ENCODE peak calls at places on chromosomes 6 and 20, in six cellular contexts. S, H, W, L, C and J are unnamed samples.

GRCh38 chr6:132395015-132395597 is 6.2 kb downstream of the MOXD1 start:
- DNase-seq in S (no peak), H (no peak), W (no peak), L (no peak), C (no peak), J (no peak)

GRCh38 chr6:167330745-167331144 is 5.9 kb downstream of the TTLL2 start:
- DNase-seq in S (no peak), H (no peak), W (no peak), L (no peak), C (no peak), J (no peak)

GRCh38 chr20:13546497-13547131 is 92.1 kb downstream of the TASP1 start:
- DNase-seq in S (peak; percentile 52), H (peak; percentile 81), W (no peak), L (peak; percentile 44), C (peak; percentile 47), J (no peak)

GRCh38 chr6:145544031-145544430 is 191.3 kb downstream of the EPM2A start:
- DNase-seq in S (no peak), H (peak; percentile 76), W (peak; percentile 83), L (peak; percentile 18), C (no peak), J (no peak)

GRCh38 chr20:23125625-23126191 is 39.6 kb upstream of the CD93 start:
- DNase-seq in S (no peak), H (no peak), W (peak; percentile 33), L (no peak), C (no peak), J (peak; percentile 96)

GRCh38 chr20:50034567-50035170 is 51.9 kb downstream of the SNAI1 start:
- DNase-seq in S (no peak), H (peak; percentile 91), W (no peak), L (peak; percentile 96), C (no peak), J (no peak)

GRCh38 chr6:33375143-33375649 is 16.4 kb upstream of the KIFC1 start:
- DNase-seq in S (no peak), H (peak; percentile 61), W (peak; percentile 73), L (no peak), C (no peak), J (no peak)

GRCh38 chr20:47985092-47985850 is 200.0 kb upstream of the SULF2 start:
- DNase-seq in S (no peak), H (peak; percentile 72), W (peak; percentile 79), L (no peak), C (no peak), J (no peak)

GRCh38 chr20:56439784-56440291 is 27.8 kb downstream of the CASS4 start:
- DNase-seq in S (no peak), H (peak; percentile 12), W (peak; percentile 69), L (peak; percentile 15), C (no peak), J (no peak)

GRCh38 chr20:46828471-46828870 is 66.2 kb upstream of the EYA2 start:
- DNase-seq in S (no peak), H (peak; percentile 30), W (no peak), L (peak; percentile 41), C (no peak), J (no peak)

GRCh38 chr6:3732345-3733141 is 19.0 kb downstream of the PXDC1 start:
- DNase-seq in S (peak; percentile 56), H (peak; percentile 85), W (no peak), L (peak; percentile 45), C (peak; percentile 54), J (no peak)

GRCh38 chr6:56246941-56247653 is at the start of gene COL21A1:
- DNase-seq in S (no peak), H (no peak), W (no peak), L (no peak), C (no peak), J (no peak)